ENCODE peak calls at places on chromosomes 4 and X, in five cellular contexts. E is kidney epithelial cell, T is HFF-Myc, L is dorsolateral prefrontal cortex, D is HL-60. B is an unnamed sample.
A peak's percentile ranks its signal among the peaks of the same experiment; 100 is the strongest.

GRCh38 chrX:136491832-136492231 is 4.1 kb downstream of the BRS3 start:
- DNase-seq in E (no peak), T (no peak), L (no peak), D (no peak), B (no peak)

GRCh38 chr4:650951-651883 is 22.9 kb downstream of the ATP5ME start:
- DNase-seq in T (no peak), E (no peak), L (peak; percentile 59), D (no peak), B (no peak)

GRCh38 chr4:154076921-154077320 is 288.0 kb upstream of the SFRP2 start:
- DNase-seq in E (no peak), L (no peak), D (no peak), T (no peak), B (no peak)

GRCh38 chr4:108060686-108061321 is 71.1 kb downstream of the HADH start:
- DNase-seq in L (no peak), T (no peak), D (no peak), E (no peak), B (no peak)

GRCh38 chr4:6437682-6438264 is 34.6 kb downstream of the PPP2R2C start:
- DNase-seq in T (no peak), E (no peak), L (no peak), D (no peak), B (no peak)

GRCh38 chr4:8708401-8709021 is 115.9 kb downstream of the CPZ start:
- DNase-seq in T (no peak), D (no peak), E (no peak), L (no peak), B (no peak)

GRCh38 chrX:154840856-154841255 is 6.4 kb upstream of the SMIM9 start:
- DNase-seq in D (peak; percentile 12), L (no peak), E (no peak), T (peak; percentile 15), B (no peak)

GRCh38 chr4:76758290-76758882 is 139.6 kb downstream of the SOWAHB start:
- DNase-seq in D (no peak), L (no peak), T (peak; percentile 86), E (no peak), B (no peak)

GRCh38 chr4:6301051-6301731 is 31.5 kb downstream of the WFS1 start:
- DNase-seq in D (no peak), L (no peak), E (no peak), T (no peak), B (no peak)

DNA sequence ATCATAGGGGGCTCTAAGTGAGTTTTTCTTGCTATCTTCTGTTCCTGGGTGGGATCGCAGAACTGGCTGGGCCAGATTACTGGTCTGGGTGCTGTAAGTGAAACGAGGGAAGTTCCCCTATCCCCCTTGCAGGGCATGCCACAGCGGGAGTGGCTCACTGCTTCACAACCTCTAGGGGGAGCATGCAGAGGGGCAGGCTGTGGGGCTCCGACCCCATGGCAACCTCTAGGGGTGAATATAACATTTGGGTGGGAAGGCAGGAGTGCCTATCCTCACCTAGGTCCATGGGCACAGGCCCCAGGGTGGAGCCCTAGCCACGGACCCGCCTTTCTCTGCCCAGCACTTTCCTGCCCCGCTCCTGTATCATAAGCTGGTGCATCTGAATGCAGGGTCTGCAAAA is 1.7 kb upstream of the RRAGB start:
- DNase-seq in L (no peak), E (no peak), T (no peak), D (peak; percentile 17), B (no peak)
- TF ChIP-seq CTCF in L (no peak), E (no peak), T (no peak), D (no peak), B (no peak)

GRCh38 chr4:51997647-51998046 is 22.5 kb downstream of the LRRC66 start:
- DNase-seq in L (no peak), T (no peak), E (no peak), D (no peak), B (no peak)
- TF ChIP-seq CTCF in L (no peak), T (no peak), E (no peak), D (no peak), B (no peak)

DNA sequence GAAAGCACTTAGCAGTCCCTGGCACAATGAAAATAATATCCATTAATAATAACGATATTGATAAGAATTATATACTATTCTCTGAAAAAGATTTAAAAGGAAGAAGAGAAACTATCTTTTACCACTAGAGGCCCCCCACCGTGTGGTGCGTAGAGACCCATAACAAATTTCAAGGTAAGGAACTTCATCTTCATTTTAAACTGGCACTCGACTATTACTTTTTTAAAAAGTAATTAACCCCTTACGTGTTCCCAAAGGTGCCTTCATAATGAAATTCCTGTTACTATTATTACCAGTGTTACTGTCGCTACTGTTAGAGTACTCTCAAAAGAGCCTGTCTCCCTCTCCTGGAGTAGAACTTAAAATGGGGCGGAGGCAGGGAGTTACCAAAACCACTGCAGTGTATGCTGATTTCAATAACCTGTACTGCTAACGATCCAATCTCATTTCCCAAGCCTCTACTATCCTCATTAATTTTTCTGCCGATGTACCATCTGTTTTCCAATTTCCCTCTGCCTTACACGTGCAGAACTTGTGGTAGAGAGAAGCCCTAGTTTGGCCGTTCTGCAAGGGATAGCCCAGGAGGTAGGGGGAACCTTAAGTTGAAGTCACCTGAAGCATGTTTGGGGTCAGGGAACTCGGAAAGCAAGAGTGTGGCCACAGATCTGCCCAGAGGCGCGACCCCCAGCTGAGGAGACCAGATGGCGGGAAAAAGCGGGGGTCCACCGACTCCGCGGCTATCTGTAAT is 813 bp upstream of the STK26 start:
- DNase-seq in L (no peak), T (no peak), E (no peak), D (peak; percentile 23), B (no peak)
- TF ChIP-seq CTCF in L (no peak), T (peak; percentile 21), E (peak; percentile 23), D (no peak), B (peak; percentile 51)

DNA sequence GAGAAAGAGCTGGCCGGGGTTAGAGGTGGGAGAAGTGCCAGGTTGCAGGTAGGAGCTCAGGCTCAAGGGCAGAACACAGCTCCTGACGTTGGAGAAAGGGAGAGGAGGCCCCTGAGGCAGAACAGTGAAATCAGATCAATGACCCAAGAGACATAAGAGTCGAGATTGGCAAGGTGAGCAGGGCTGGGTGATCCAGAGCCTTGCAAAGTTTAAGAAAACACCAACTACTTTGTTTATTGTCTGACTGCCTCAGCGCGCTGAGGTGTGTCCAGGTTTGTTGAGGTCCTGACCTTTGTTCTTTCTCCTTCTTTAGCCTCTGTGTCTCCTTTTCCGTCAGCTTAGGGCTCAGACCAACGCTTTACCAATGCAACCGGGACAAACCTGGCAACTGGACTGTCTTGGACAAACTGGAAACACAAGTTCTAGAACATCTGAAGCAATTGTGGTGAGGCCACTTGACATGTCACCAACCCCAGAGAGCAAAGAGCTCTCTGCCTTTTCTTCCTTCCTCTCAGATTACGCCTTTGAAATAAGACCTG is 28.3 kb downstream of the CHRNA9 start:
- DNase-seq in D (no peak), T (no peak), L (no peak), E (no peak), B (no peak)
- TF ChIP-seq CTCF in D (no peak), T (no peak), L (no peak), E (no peak), B (no peak)

GRCh38 chr4:98341309-98341708 is 80.1 kb downstream of the RAP1GDS1 start:
- DNase-seq in D (no peak), E (peak; percentile 47), T (no peak), L (no peak), B (no peak)
- TF ChIP-seq CTCF in D (no peak), E (peak; percentile 16), T (no peak), L (no peak), B (no peak)

GRCh38 chr4:183504930-183505555 is at the start of gene ING2:
- DNase-seq in T (no peak), D (no peak), L (no peak), E (no peak), B (no peak)

GRCh38 chr4:183503497-183504063 is 1.3 kb upstream of the ING2 start:
- DNase-seq in E (no peak), D (no peak), T (no peak), L (peak; percentile 26), B (no peak)

GRCh38 chr4:183505556-183506388 is 914 bp downstream of the ING2 start:
- DNase-seq in L (peak; percentile 85), T (peak; percentile 54), E (peak; percentile 58), D (peak; percentile 86), B (peak; percentile 93)

GRCh38 chr4:183506389-183506735 is 1.5 kb downstream of the ING2 start:
- DNase-seq in D (no peak), L (no peak), T (no peak), E (no peak), B (no peak)

GRCh38 chr4:183504064-183504929 is 561 bp upstream of the ING2 start:
- DNase-seq in D (peak; percentile 98), T (peak; percentile 77), L (peak; percentile 97), E (peak; percentile 86), B (peak; percentile 100)
- TF ChIP-seq CTCF in D (no peak), T (peak; percentile 7), L (peak; percentile 30), E (peak; percentile 23), B (peak; percentile 38)

B was measured in osteocyte.